ENCODE peak calls at places on chromosomes 4 and X, in five cellular contexts. N is NCI-H460, X is progenitor cell of endocrine pancreas, A is fibroblast of pulmonary artery, Z is keratinocyte. I is an unnamed sample.

GRCh38 chr4:168765726-168766125 is 244.3 kb downstream of the CBR4 start:
- DNase-seq in Z (no peak), A (peak), N (no peak), X (no peak), I (no peak)

GRCh38 chrX:39936886-39937770 is 160.6 kb downstream of the BCOR start:
- DNase-seq in A (no peak), Z (no peak), N (no peak), X (no peak), I (no peak)

GRCh38 chrX:17082831-17083230 is 136.4 kb downstream of the REPS2 start:
- DNase-seq in X (no peak), A (no peak), Z (no peak), N (peak), I (no peak)

GRCh38 chrX:10011991-10012390 is 44.8 kb downstream of the CLDN34 start:
- DNase-seq in X (no peak), Z (no peak), N (no peak), A (no peak), I (no peak)

GRCh38 chr4:101597204-101597603 is 193.3 kb upstream of the BANK1 start:
- DNase-seq in Z (no peak), X (no peak), N (no peak), A (no peak), I (no peak)

GRCh38 chr4:37440519-37440900 is 196.0 kb downstream of the NWD2 start:
- DNase-seq in Z (no peak), N (no peak), A (no peak), X (no peak), I (no peak)

GRCh38 chrX:71282514-71283408 is 674 bp upstream of the NONO start:
- DNase-seq in N (no peak), Z (no peak), X (no peak), A (peak), I (no peak)

GRCh38 chr4:101222156-101222845 is 125.0 kb downstream of the PPP3CA start:
- DNase-seq in A (peak), N (no peak), X (no peak), Z (no peak), I (no peak)

GRCh38 chr4:176778063-176778462 is 14.7 kb downstream of the VEGFC start:
- DNase-seq in X (no peak), Z (no peak), A (peak), N (no peak), I (peak)

GRCh38 chr4:52600275-52600674 is 58.8 kb downstream of the USP46 start:
- DNase-seq in Z (no peak), N (no peak), X (no peak), A (no peak), I (no peak)

GRCh38 chr4:8775121-8775520 is 96.5 kb downstream of the HMX1 start:
- DNase-seq in A (no peak), X (no peak), Z (no peak), N (no peak), I (no peak)

GRCh38 chr4:25184056-25184455 is 23.8 kb upstream of the SEPSECS start:
- DNase-seq in A (no peak), N (no peak), Z (no peak), X (no peak), I (no peak)

GRCh38 chrX:40402771-40403533 is 177.8 kb upstream of the ATP6AP2 start:
- DNase-seq in A (peak), X (no peak), N (no peak), Z (no peak), I (no peak)

GRCh38 chr4:38857354-38858096 is 908 bp upstream of the TLR6 start:
- DNase-seq in N (peak), Z (peak), A (peak), X (no peak), I (no peak)

GRCh38 chrX:150365051-150365952 is 2.2 kb downstream of the MAMLD1 start:
- DNase-seq in A (peak), Z (no peak), N (peak), X (peak), I (peak)

GRCh38 chrX:41526925-41527324 is 79.8 kb downstream of the NYX start:
- DNase-seq in X (no peak), N (no peak), Z (no peak), A (no peak), I (no peak)

GRCh38 chr4:80180743-80181142 is 16.6 kb upstream of the PRDM8 start:
- DNase-seq in Z (peak), A (no peak), N (no peak), X (no peak), I (no peak)

GRCh38 chr4:182113774-182114173 is 129.4 kb upstream of the TENM3 start:
- DNase-seq in A (no peak), X (no peak), Z (no peak), N (no peak), I (no peak)

GRCh38 chr4:38231626-38232025 is 271.4 kb downstream of the PTTG2 start:
- DNase-seq in N (no peak), A (no peak), X (no peak), Z (no peak), I (no peak)

GRCh38 chr4:103032575-103032974 is 13.1 kb upstream of the SLC9B1 start:
- DNase-seq in Z (no peak), N (no peak), X (no peak), A (peak), I (no peak)

GRCh38 chr4:122798101-122798500 is 28.5 kb upstream of the FGF2 start:
- DNase-seq in Z (peak), A (peak), N (peak), X (no peak), I (peak)

GRCh38 chr4:100935090-100935489 is 412.2 kb downstream of the PPP3CA start:
- DNase-seq in A (peak), X (no peak), Z (no peak), N (peak), I (no peak)

I was measured in NCI-H1930.